ENCODE peak calls at places on chromosomes 16 and 17, in four cellular contexts. R is left cardiac atrium, H is NCI-H510A treated with DMSO at 0.1 percent for 48 hours, N is GM03348. C is an unnamed sample.

GRCh38 chr17:57899822-57900221 is 50.0 kb upstream of the MRPS23 start:
- DNase-seq in R (no peak), H (no peak), N (peak; percentile 26), C (peak; percentile 78)

GRCh38 chr16:8948069-8948593 is 15.6 kb downstream of the USP7 start:
- DNase-seq in R (no peak), H (no peak), N (no peak), C (no peak)

GRCh38 chr17:49604314-49604869 is 28.7 kb downstream of the NXPH3 start:
- DNase-seq in R (no peak), H (no peak), N (no peak), C (no peak)

GRCh38 chr16:2044541-2044940 is 3.1 kb downstream of the NTHL1 start:
- DNase-seq in R (peak; percentile 45), H (peak; percentile 9), N (no peak), C (no peak)

GRCh38 chr17:60944751-60945150 is 267.1 kb downstream of the BCAS3 start:
- DNase-seq in R (no peak), H (no peak), N (no peak), C (no peak)

GRCh38 chr17:49496183-49496865 is 1.2 kb downstream of the NGFR start:
- DNase-seq in R (peak; percentile 86), H (peak; percentile 17), N (peak; percentile 89), C (peak; percentile 94)

GRCh38 chr16:53913920-53914319 is 210.0 kb downstream of the FTO start:
- DNase-seq in R (peak; percentile 28), H (no peak), N (no peak), C (no peak)

GRCh38 chr16:49009204-49009603 is 272.4 kb downstream of the CBLN1 start:
- DNase-seq in R (no peak), H (no peak), N (no peak), C (no peak)

GRCh38 chr16:69057400-69058378 is 47.8 kb upstream of the HAS3 start:
- DNase-seq in R (no peak), H (no peak), N (peak; percentile 89), C (no peak)

GRCh38 chr17:82126479-82127314 is 28.7 kb upstream of the FASN start:
- DNase-seq in R (no peak), H (no peak), N (no peak), C (no peak)

GRCh38 chr17:17119533-17119932 is 77.3 kb downstream of the MPRIP start:
- DNase-seq in R (no peak), H (peak; percentile 24), N (no peak), C (no peak)

GRCh38 chr17:63345598-63345997 is 100.5 kb downstream of the CYB561 start:
- DNase-seq in R (no peak), H (no peak), N (peak; percentile 56), C (no peak)

GRCh38 chr17:63550816-63551639 is 751 bp downstream of the DCAF7 start:
- DNase-seq in R (no peak), H (peak; percentile 76), N (peak; percentile 21), C (no peak)

GRCh38 chr16:60458255-60458654 is 1578.0 kb downstream of the CDH8 start:
- DNase-seq in R (no peak), H (no peak), N (no peak), C (no peak)

GRCh38 chr17:72463287-72464102 is 342.7 kb downstream of the SOX9 start:
- DNase-seq in R (no peak), H (no peak), N (no peak), C (no peak)

GRCh38 chr16:66904428-66904845 is 14.2 kb downstream of the CDH16 start:
- DNase-seq in R (no peak), H (no peak), N (no peak), C (peak; percentile 73)

GRCh38 chr17:74288785-74289184 is 14.8 kb downstream of the DNAI2 start:
- DNase-seq in R (no peak), H (no peak), N (no peak), C (no peak)

GRCh38 chr17:72457712-72458111 is 336.9 kb downstream of the SOX9 start:
- DNase-seq in R (no peak), H (no peak), N (no peak), C (no peak)

GRCh38 chr17:39975801-39976200 is 4.8 kb upstream of the PSMD3 start:
- DNase-seq in R (no peak), H (no peak), N (no peak), C (no peak)

GRCh38 chr17:21253646-21254441 is 634 bp upstream of the NATD1 start:
- DNase-seq in R (no peak), H (no peak), N (no peak), C (no peak)

GRCh38 chr16:72536673-72537435 is 364.9 kb upstream of the PMFBP1 start:
- DNase-seq in R (no peak), H (no peak), N (peak; percentile 64), C (no peak)

GRCh38 chr16:78298986-78299385 is 199.5 kb downstream of the WWOX start:
- DNase-seq in R (no peak), H (peak; percentile 22), N (no peak), C (no peak)

GRCh38 chr16:85028638-85029412 is 1.2 kb downstream of the KIAA0513 start:
- DNase-seq in R (peak; percentile 67), H (no peak), N (peak; percentile 41), C (peak; percentile 83)

GRCh38 chr16:55508271-55508921 is 476 bp upstream of the LPCAT2 start:
- DNase-seq in R (no peak), H (no peak), N (no peak), C (no peak)

GRCh38 chr17:29640981-29641642 is 18.4 kb upstream of the CORO6 start:
- DNase-seq in R (no peak), H (no peak), N (no peak), C (no peak)

GRCh38 chr16:28999577-28999976 is 14.7 kb downstream of the LAT start:
- DNase-seq in R (no peak), H (no peak), N (no peak), C (no peak)

GRCh38 chr17:39782481-39782880 is 44.7 kb downstream of the GRB7 start:
- DNase-seq in R (peak; percentile 26), H (peak; percentile 83), N (no peak), C (no peak)

GRCh38 chr17:64503821-64504768 is 2.0 kb downstream of the DDX5 start:
- DNase-seq in R (no peak), H (no peak), N (no peak), C (no peak)

GRCh38 chr16:87615621-87616041 is 13.3 kb downstream of the JPH3 start:
- DNase-seq in R (no peak), H (no peak), N (no peak), C (no peak)

GRCh38 chr17:49997256-49997735 is 2.3 kb upstream of the DLX3 start:
- DNase-seq in R (no peak), H (no peak), N (no peak), C (no peak)

GRCh38 chr17:61412860-61413653 is 13.4 kb downstream of the TBX2 start:
- DNase-seq in R (peak; percentile 16), H (peak; percentile 73), N (peak; percentile 8), C (no peak)

GRCh38 chr16:20355114-20355782 is 2.7 kb upstream of the UMOD start:
- DNase-seq in R (no peak), H (no peak), N (no peak), C (no peak)

GRCh38 chr17:4509923-4510614 is 11.4 kb downstream of the SPNS2 start:
- DNase-seq in R (peak; percentile 83), H (no peak), N (no peak), C (peak; percentile 89)

GRCh38 chr17:5631958-5632357 is 47.6 kb upstream of the NLRP1 start:
- DNase-seq in R (no peak), H (no peak), N (no peak), C (no peak)

GRCh38 chr17:12180644-12181261 is 160.1 kb downstream of the MAP2K4 start:
- DNase-seq in R (no peak), H (peak; percentile 0), N (peak; percentile 72), C (no peak)

C was measured in aorta.